ENCODE peak calls at places on chromosomes 5 and 9, in seven cellular contexts. One of them, this sample, is unnamed.

GRCh38 chr9:115882911-115883310 is 270.7 kb upstream of the PAPPA start:
- DNase-seq in HL-60: no peak
- DNase-seq in neural crest cell: no peak
- DNase-seq in bronchial epithelial cell: no peak
- DNase-seq in cardiac fibroblast: peak
- DNase-seq in mammary epithelial cell: no peak
- DNase-seq in CD8-positive, alpha-beta T cell: no peak
- DNase-seq in this sample: no peak

GRCh38 chr5:138596105-138596987 is 21.1 kb upstream of the HSPA9 start:
- DNase-seq in HL-60: no peak
- DNase-seq in neural crest cell: no peak
- DNase-seq in bronchial epithelial cell: no peak
- DNase-seq in cardiac fibroblast: no peak
- DNase-seq in mammary epithelial cell: no peak
- DNase-seq in CD8-positive, alpha-beta T cell: no peak
- DNase-seq in this sample: no peak

GRCh38 chr9:135995816-135996215 is 34.6 kb upstream of the UBAC1 start:
- DNase-seq in HL-60: no peak
- DNase-seq in neural crest cell: no peak
- DNase-seq in bronchial epithelial cell: no peak
- DNase-seq in cardiac fibroblast: no peak
- DNase-seq in mammary epithelial cell: no peak
- DNase-seq in CD8-positive, alpha-beta T cell: no peak
- DNase-seq in this sample: no peak

GRCh38 chr5:40480392-40480791 is 199.3 kb upstream of the PTGER4 start:
- DNase-seq in HL-60: no peak
- DNase-seq in neural crest cell: no peak
- DNase-seq in bronchial epithelial cell: no peak
- DNase-seq in cardiac fibroblast: no peak
- DNase-seq in mammary epithelial cell: no peak
- DNase-seq in CD8-positive, alpha-beta T cell: peak
- DNase-seq in this sample: no peak

GRCh38 chr5:142420521-142420920 is 95.7 kb upstream of the SPRY4 start:
- DNase-seq in HL-60: no peak
- DNase-seq in neural crest cell: no peak
- DNase-seq in bronchial epithelial cell: no peak
- DNase-seq in cardiac fibroblast: no peak
- DNase-seq in mammary epithelial cell: no peak
- DNase-seq in CD8-positive, alpha-beta T cell: no peak
- DNase-seq in this sample: no peak

GRCh38 chr5:73851782-73852181 is 225.8 kb downstream of the ARHGEF28 start:
- DNase-seq in HL-60: no peak
- DNase-seq in neural crest cell: no peak
- DNase-seq in bronchial epithelial cell: no peak
- DNase-seq in cardiac fibroblast: no peak
- DNase-seq in mammary epithelial cell: no peak
- DNase-seq in CD8-positive, alpha-beta T cell: no peak
- DNase-seq in this sample: no peak

GRCh38 chr5:115313052-115313451 is 16.6 kb upstream of the CCDC112 start:
- DNase-seq in HL-60: no peak
- DNase-seq in neural crest cell: no peak
- DNase-seq in bronchial epithelial cell: no peak
- DNase-seq in cardiac fibroblast: no peak
- DNase-seq in mammary epithelial cell: no peak
- DNase-seq in CD8-positive, alpha-beta T cell: no peak
- DNase-seq in this sample: no peak

GRCh38 chr5:53681079-53681478 is 120.6 kb downstream of the NDUFS4 start:
- DNase-seq in HL-60: no peak
- DNase-seq in neural crest cell: no peak
- DNase-seq in bronchial epithelial cell: no peak
- DNase-seq in cardiac fibroblast: no peak
- DNase-seq in mammary epithelial cell: no peak
- DNase-seq in CD8-positive, alpha-beta T cell: no peak
- DNase-seq in this sample: no peak

GRCh38 chr5:32443145-32443540 is 1.4 kb downstream of the ZFR start:
- DNase-seq in HL-60: no peak
- DNase-seq in neural crest cell: no peak
- DNase-seq in bronchial epithelial cell: peak
- DNase-seq in cardiac fibroblast: peak
- DNase-seq in mammary epithelial cell: peak
- DNase-seq in CD8-positive, alpha-beta T cell: no peak
- DNase-seq in this sample: no peak

GRCh38 chr5:99141534-99142135 is 212.8 kb upstream of the CHD1 start:
- DNase-seq in HL-60: no peak
- DNase-seq in neural crest cell: no peak
- DNase-seq in bronchial epithelial cell: peak
- DNase-seq in cardiac fibroblast: no peak
- DNase-seq in mammary epithelial cell: peak
- DNase-seq in CD8-positive, alpha-beta T cell: no peak
- DNase-seq in this sample: no peak

GRCh38 chr5:93401844-93402243 is 179.2 kb downstream of the NR2F1-AS1 start:
- DNase-seq in HL-60: no peak
- DNase-seq in neural crest cell: no peak
- DNase-seq in bronchial epithelial cell: no peak
- DNase-seq in cardiac fibroblast: no peak
- DNase-seq in mammary epithelial cell: no peak
- DNase-seq in CD8-positive, alpha-beta T cell: no peak
- DNase-seq in this sample: no peak

GRCh38 chr5:132777209-132778069 is at the start of gene SEPTIN8:
- DNase-seq in HL-60: no peak
- DNase-seq in neural crest cell: peak
- DNase-seq in bronchial epithelial cell: no peak
- DNase-seq in cardiac fibroblast: peak
- DNase-seq in mammary epithelial cell: peak
- DNase-seq in CD8-positive, alpha-beta T cell: peak
- DNase-seq in this sample: peak

GRCh38 chr5:61617039-61617438 is 285.0 kb downstream of the ZSWIM6 start:
- DNase-seq in HL-60: no peak
- DNase-seq in neural crest cell: no peak
- DNase-seq in bronchial epithelial cell: no peak
- DNase-seq in cardiac fibroblast: no peak
- DNase-seq in mammary epithelial cell: no peak
- DNase-seq in CD8-positive, alpha-beta T cell: no peak
- DNase-seq in this sample: no peak
- TF ChIP-seq CTCF in HL-60: no peak
- TF ChIP-seq CTCF in neural crest cell: no peak
- TF ChIP-seq CTCF in bronchial epithelial cell: no peak
- TF ChIP-seq CTCF in cardiac fibroblast: no peak
- TF ChIP-seq CTCF in mammary epithelial cell: no peak
- TF ChIP-seq CTCF in CD8-positive, alpha-beta T cell: no peak
- TF ChIP-seq CTCF in this sample: no peak

GRCh38 chr9:13116292-13116691 is 163.2 kb downstream of the MPDZ start:
- DNase-seq in HL-60: no peak
- DNase-seq in neural crest cell: no peak
- DNase-seq in bronchial epithelial cell: peak
- DNase-seq in cardiac fibroblast: no peak
- DNase-seq in mammary epithelial cell: no peak
- DNase-seq in CD8-positive, alpha-beta T cell: no peak
- DNase-seq in this sample: no peak
- TF ChIP-seq CTCF in HL-60: no peak
- TF ChIP-seq CTCF in neural crest cell: no peak
- TF ChIP-seq CTCF in bronchial epithelial cell: no peak
- TF ChIP-seq CTCF in cardiac fibroblast: no peak
- TF ChIP-seq CTCF in mammary epithelial cell: no peak
- TF ChIP-seq CTCF in CD8-positive, alpha-beta T cell: no peak
- TF ChIP-seq CTCF in this sample: no peak

DNA sequence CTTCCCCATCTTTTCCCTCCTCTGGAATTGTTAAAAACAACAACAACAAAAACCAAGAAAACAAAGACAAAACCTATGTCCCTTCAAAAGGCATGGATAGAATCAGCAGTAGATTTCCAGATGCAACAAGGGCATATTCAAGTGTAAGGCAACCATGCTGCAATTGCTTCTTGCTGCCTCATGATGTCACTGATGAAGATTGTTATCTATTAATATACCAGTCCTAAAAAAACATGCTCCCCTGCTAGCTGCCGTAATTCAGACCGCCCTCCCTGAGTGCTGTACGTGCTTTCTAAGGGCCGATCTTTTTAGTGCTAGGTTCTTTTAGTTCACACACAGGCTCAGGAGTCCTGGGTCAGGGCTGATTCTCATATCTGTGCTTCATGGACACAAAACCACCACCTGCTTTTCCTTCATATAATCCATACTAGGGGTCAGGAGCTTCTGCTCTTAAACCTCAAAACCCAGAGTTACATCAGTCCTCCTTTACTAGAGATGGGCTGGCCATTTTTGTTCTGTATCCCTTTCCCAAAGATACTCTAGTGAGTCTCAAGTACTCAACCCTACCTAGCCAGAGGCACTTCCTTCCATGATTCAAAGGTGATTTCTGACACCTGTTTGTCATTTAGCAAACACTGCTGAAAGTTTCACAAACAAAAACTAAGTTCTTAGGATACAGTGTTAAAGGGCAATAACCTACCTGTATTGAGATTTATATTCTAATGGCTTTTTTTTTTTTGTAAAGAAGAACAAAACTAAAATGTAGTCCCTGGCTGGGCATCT is 82.1 kb downstream of the GIN1 start:
- DNase-seq in HL-60: no peak
- DNase-seq in neural crest cell: no peak
- DNase-seq in bronchial epithelial cell: peak
- DNase-seq in cardiac fibroblast: no peak
- DNase-seq in mammary epithelial cell: no peak
- DNase-seq in CD8-positive, alpha-beta T cell: no peak
- DNase-seq in this sample: no peak
- TF ChIP-seq CTCF in HL-60: no peak
- TF ChIP-seq CTCF in neural crest cell: no peak
- TF ChIP-seq CTCF in bronchial epithelial cell: no peak
- TF ChIP-seq CTCF in cardiac fibroblast: no peak
- TF ChIP-seq CTCF in mammary epithelial cell: no peak
- TF ChIP-seq CTCF in CD8-positive, alpha-beta T cell: no peak
- TF ChIP-seq CTCF in this sample: no peak

GRCh38 chr9:4079346-4079745 is 220.5 kb downstream of the GLIS3 start:
- DNase-seq in HL-60: no peak
- DNase-seq in neural crest cell: no peak
- DNase-seq in bronchial epithelial cell: no peak
- DNase-seq in cardiac fibroblast: no peak
- DNase-seq in mammary epithelial cell: no peak
- DNase-seq in CD8-positive, alpha-beta T cell: no peak
- DNase-seq in this sample: no peak

GRCh38 chr9:4079906-4080305 is 220.0 kb downstream of the GLIS3 start:
- DNase-seq in HL-60: no peak
- DNase-seq in neural crest cell: no peak
- DNase-seq in bronchial epithelial cell: peak
- DNase-seq in cardiac fibroblast: no peak
- DNase-seq in mammary epithelial cell: no peak
- DNase-seq in CD8-positive, alpha-beta T cell: no peak
- DNase-seq in this sample: no peak

GRCh38 chr9:4081549-4081895 is 218.3 kb downstream of the GLIS3 start:
- DNase-seq in HL-60: no peak
- DNase-seq in neural crest cell: no peak
- DNase-seq in bronchial epithelial cell: no peak
- DNase-seq in cardiac fibroblast: no peak
- DNase-seq in mammary epithelial cell: no peak
- DNase-seq in CD8-positive, alpha-beta T cell: no peak
- DNase-seq in this sample: no peak

GRCh38 chr9:4080889-4081548 is 218.8 kb downstream of the GLIS3 start:
- DNase-seq in HL-60: no peak
- DNase-seq in neural crest cell: no peak
- DNase-seq in bronchial epithelial cell: no peak
- DNase-seq in cardiac fibroblast: no peak
- DNase-seq in mammary epithelial cell: no peak
- DNase-seq in CD8-positive, alpha-beta T cell: no peak
- DNase-seq in this sample: no peak

DNA sequence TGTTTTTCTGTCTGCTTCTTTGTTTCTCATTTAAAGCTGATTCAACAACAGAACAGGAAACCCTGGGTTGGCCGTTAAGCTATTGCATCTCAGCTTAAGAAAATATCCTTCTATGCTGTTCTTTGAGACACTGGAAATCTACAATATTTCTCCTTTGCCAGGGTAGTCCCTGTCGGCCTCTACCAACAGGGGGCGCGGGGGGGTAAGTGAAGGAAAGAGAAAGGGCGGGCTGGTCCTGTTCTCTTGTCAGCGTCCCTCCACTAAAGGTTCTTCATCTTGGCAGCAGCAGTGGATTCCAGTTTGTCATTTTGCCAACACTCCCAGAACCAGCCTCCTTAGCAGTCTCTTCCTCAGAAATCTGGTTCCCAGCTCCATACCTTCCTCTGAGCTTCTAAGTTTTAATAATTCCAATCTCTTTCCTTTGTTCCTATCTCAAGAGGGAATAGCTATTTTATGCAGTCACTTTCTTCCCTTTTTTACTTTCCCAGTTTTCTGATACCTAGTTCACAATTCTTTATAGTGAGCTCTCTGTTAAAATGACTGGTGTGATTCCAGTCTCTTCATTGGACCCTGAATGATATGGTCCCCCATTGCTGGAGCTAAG is 222.3 kb downstream of the GLIS3 start:
- DNase-seq in HL-60: no peak
- DNase-seq in neural crest cell: peak
- DNase-seq in bronchial epithelial cell: peak
- DNase-seq in cardiac fibroblast: peak
- DNase-seq in mammary epithelial cell: peak
- DNase-seq in CD8-positive, alpha-beta T cell: no peak
- DNase-seq in this sample: peak
- TF ChIP-seq CTCF in HL-60: peak
- TF ChIP-seq CTCF in neural crest cell: peak
- TF ChIP-seq CTCF in bronchial epithelial cell: peak
- TF ChIP-seq CTCF in cardiac fibroblast: peak
- TF ChIP-seq CTCF in mammary epithelial cell: peak
- TF ChIP-seq CTCF in CD8-positive, alpha-beta T cell: no peak
- TF ChIP-seq CTCF in this sample: peak

GRCh38 chr5:111550282-111551020 is 38.1 kb upstream of the STARD4 start:
- DNase-seq in HL-60: peak
- DNase-seq in neural crest cell: peak
- DNase-seq in bronchial epithelial cell: peak
- DNase-seq in cardiac fibroblast: peak
- DNase-seq in mammary epithelial cell: peak
- DNase-seq in CD8-positive, alpha-beta T cell: peak
- DNase-seq in this sample: peak
- TF ChIP-seq CTCF in HL-60: no peak
- TF ChIP-seq CTCF in neural crest cell: peak
- TF ChIP-seq CTCF in bronchial epithelial cell: peak
- TF ChIP-seq CTCF in cardiac fibroblast: peak
- TF ChIP-seq CTCF in mammary epithelial cell: peak
- TF ChIP-seq CTCF in CD8-positive, alpha-beta T cell: peak
- TF ChIP-seq CTCF in this sample: peak

DNA sequence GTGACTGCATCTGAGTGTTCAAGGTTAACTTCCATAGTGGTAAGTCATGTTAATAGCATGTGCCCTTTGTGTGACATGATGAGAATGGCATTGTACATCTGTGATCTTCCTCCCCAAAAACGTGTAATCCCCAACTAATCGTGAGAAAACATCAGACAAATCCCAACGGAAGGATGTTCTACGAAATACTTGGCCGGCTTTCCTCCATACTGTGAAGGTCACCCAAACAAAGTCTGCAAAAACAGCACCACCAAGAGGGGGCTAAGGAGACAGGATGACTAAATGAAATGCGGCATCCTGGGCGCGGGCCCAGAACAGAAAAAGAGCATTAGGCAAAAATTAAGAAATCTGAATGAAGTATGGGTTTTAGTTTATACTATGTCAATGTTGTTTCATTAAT is 81.8 kb downstream of the MED10 start:
- DNase-seq in HL-60: no peak
- DNase-seq in neural crest cell: no peak
- DNase-seq in bronchial epithelial cell: no peak
- DNase-seq in cardiac fibroblast: no peak
- DNase-seq in mammary epithelial cell: no peak
- DNase-seq in CD8-positive, alpha-beta T cell: no peak
- DNase-seq in this sample: no peak
- TF ChIP-seq CTCF in HL-60: no peak
- TF ChIP-seq CTCF in neural crest cell: no peak
- TF ChIP-seq CTCF in bronchial epithelial cell: no peak
- TF ChIP-seq CTCF in cardiac fibroblast: no peak
- TF ChIP-seq CTCF in mammary epithelial cell: no peak
- TF ChIP-seq CTCF in CD8-positive, alpha-beta T cell: no peak
- TF ChIP-seq CTCF in this sample: no peak